ENCODE peak calls at places on chromosomes 16 and 17, in five cellular contexts. One of them, this sample, is unnamed.

GRCh38 chr17:70168979-70169706 is at the start of gene KCNJ2:
- DNase-seq in HCT116: no peak
- DNase-seq in HepG2: peak; percentile 3
- DNase-seq in K562: peak; percentile 84
- DNase-seq in GM12878: no peak
- DNase-seq in this sample: peak; percentile 88

GRCh38 chr16:52114414-52114813 is 432.5 kb downstream of the TOX3 start:
- DNase-seq in HCT116: no peak
- DNase-seq in HepG2: no peak
- DNase-seq in K562: no peak
- DNase-seq in GM12878: no peak
- DNase-seq in this sample: no peak

GRCh38 chr17:60769327-60769726 is 91.7 kb downstream of the BCAS3 start:
- DNase-seq in HCT116: no peak
- DNase-seq in HepG2: peak; percentile 39
- DNase-seq in K562: no peak
- DNase-seq in GM12878: no peak
- DNase-seq in this sample: no peak

GRCh38 chr17:34798581-34798980 is 162.7 kb downstream of the CCT6B start:
- DNase-seq in HCT116: no peak
- DNase-seq in HepG2: no peak
- DNase-seq in K562: no peak
- DNase-seq in GM12878: no peak
- DNase-seq in this sample: peak; percentile 70

GRCh38 chr16:68539704-68540370 is 746 bp downstream of the ZFP90 start:
- DNase-seq in HCT116: no peak
- DNase-seq in HepG2: no peak
- DNase-seq in K562: no peak
- DNase-seq in GM12878: no peak
- DNase-seq in this sample: no peak

GRCh38 chr16:29779474-29779873 is 1.4 kb downstream of the ZG16 start:
- DNase-seq in HCT116: no peak
- DNase-seq in HepG2: peak; percentile 81
- DNase-seq in K562: no peak
- DNase-seq in GM12878: no peak
- DNase-seq in this sample: no peak

GRCh38 chr16:57042157-57043111 is 49.9 kb upstream of the CPNE2 start:
- DNase-seq in HCT116: no peak
- DNase-seq in HepG2: no peak
- DNase-seq in K562: no peak
- DNase-seq in GM12878: peak; percentile 88
- DNase-seq in this sample: no peak

GRCh38 chr17:16419074-16419928 is 3.9 kb downstream of the TRPV2 start:
- DNase-seq in HCT116: no peak
- DNase-seq in HepG2: peak; percentile 54
- DNase-seq in K562: peak; percentile 59
- DNase-seq in GM12878: peak; percentile 59
- DNase-seq in this sample: no peak

GRCh38 chr17:78745407-78746088 is 36.5 kb downstream of the CYTH1 start:
- DNase-seq in HCT116: no peak
- DNase-seq in HepG2: peak; percentile 52
- DNase-seq in K562: no peak
- DNase-seq in GM12878: no peak
- DNase-seq in this sample: no peak

GRCh38 chr17:59627269-59627668 is 7.6 kb downstream of the CLTC start:
- DNase-seq in HCT116: no peak
- DNase-seq in HepG2: no peak
- DNase-seq in K562: no peak
- DNase-seq in GM12878: no peak
- DNase-seq in this sample: no peak

GRCh38 chr16:70706948-70707465 is 21.2 kb upstream of the MTSS2 start:
- DNase-seq in HCT116: no peak
- DNase-seq in HepG2: no peak
- DNase-seq in K562: no peak
- DNase-seq in GM12878: no peak
- DNase-seq in this sample: no peak

GRCh38 chr17:82823004-82823403 is 16.8 kb downstream of the ZNF750 start:
- DNase-seq in HCT116: no peak
- DNase-seq in HepG2: peak; percentile 15
- DNase-seq in K562: peak; percentile 48
- DNase-seq in GM12878: no peak
- DNase-seq in this sample: no peak

GRCh38 chr17:62017496-62017895 is 47.6 kb downstream of the MED13 start:
- DNase-seq in HCT116: no peak
- DNase-seq in HepG2: no peak
- DNase-seq in K562: no peak
- DNase-seq in GM12878: no peak
- DNase-seq in this sample: no peak

GRCh38 chr16:80300876-80301275 is 239.9 kb upstream of the DYNLRB2 start:
- DNase-seq in HCT116: no peak
- DNase-seq in HepG2: peak; percentile 54
- DNase-seq in K562: no peak
- DNase-seq in GM12878: no peak
- DNase-seq in this sample: no peak

GRCh38 chr17:30000755-30001257 is 59.4 kb downstream of the EFCAB5 start:
- DNase-seq in HCT116: no peak
- DNase-seq in HepG2: no peak
- DNase-seq in K562: no peak
- DNase-seq in GM12878: no peak
- DNase-seq in this sample: no peak

GRCh38 chr17:80116276-80116922 is 15.0 kb downstream of the GAA start:
- DNase-seq in HCT116: no peak
- DNase-seq in HepG2: no peak
- DNase-seq in K562: no peak
- DNase-seq in GM12878: no peak
- DNase-seq in this sample: no peak

GRCh38 chr17:80260791-80261158 is at the start of gene RNF213:
- DNase-seq in HCT116: no peak
- DNase-seq in HepG2: no peak
- DNase-seq in K562: peak; percentile 95
- DNase-seq in GM12878: no peak
- DNase-seq in this sample: no peak

GRCh38 chr17:15233022-15233805 is 31.9 kb downstream of the PMP22 start:
- DNase-seq in HCT116: no peak
- DNase-seq in HepG2: peak; percentile 60
- DNase-seq in K562: peak; percentile 32
- DNase-seq in GM12878: no peak
- DNase-seq in this sample: no peak

GRCh38 chr16:5615868-5616642 is 518.5 kb upstream of the EEF2KMT start:
- DNase-seq in HCT116: peak; percentile 24
- DNase-seq in HepG2: peak; percentile 35
- DNase-seq in K562: peak; percentile 89
- DNase-seq in GM12878: no peak
- DNase-seq in this sample: peak; percentile 88

GRCh38 chr17:41976142-41976768 is 9.7 kb downstream of the CNP start:
- DNase-seq in HCT116: no peak
- DNase-seq in HepG2: no peak
- DNase-seq in K562: no peak
- DNase-seq in GM12878: no peak
- DNase-seq in this sample: no peak

GRCh38 chr17:29710891-29711418 is 88.2 kb upstream of the CORO6 start:
- DNase-seq in HCT116: no peak
- DNase-seq in HepG2: peak; percentile 35
- DNase-seq in K562: peak; percentile 63
- DNase-seq in GM12878: no peak
- DNase-seq in this sample: no peak

GRCh38 chr17:45848868-45849535 is 4.3 kb downstream of the SPPL2C start:
- DNase-seq in HCT116: no peak
- DNase-seq in HepG2: no peak
- DNase-seq in K562: no peak
- DNase-seq in GM12878: no peak
- DNase-seq in this sample: no peak

GRCh38 chr17:75044716-75045115 is 2.1 kb downstream of the ATP5PD start:
- DNase-seq in HCT116: no peak
- DNase-seq in HepG2: no peak
- DNase-seq in K562: no peak
- DNase-seq in GM12878: no peak
- DNase-seq in this sample: no peak

GRCh38 chr16:22397459-22397858 is 23.0 kb upstream of the CDR2 start:
- DNase-seq in HCT116: no peak
- DNase-seq in HepG2: no peak
- DNase-seq in K562: no peak
- DNase-seq in GM12878: no peak
- DNase-seq in this sample: no peak

GRCh38 chr17:65589321-65589720 is 27.9 kb upstream of the AXIN2 start:
- DNase-seq in HCT116: no peak
- DNase-seq in HepG2: no peak
- DNase-seq in K562: no peak
- DNase-seq in GM12878: no peak
- DNase-seq in this sample: no peak

GRCh38 chr16:89453662-89454321 is 36.6 kb downstream of the ANKRD11 start:
- DNase-seq in HCT116: no peak
- DNase-seq in HepG2: no peak
- DNase-seq in K562: peak; percentile 40
- DNase-seq in GM12878: no peak
- DNase-seq in this sample: no peak

GRCh38 chr17:76383645-76384221 is 676 bp upstream of the SPHK1 start:
- DNase-seq in HCT116: no peak
- DNase-seq in HepG2: peak; percentile 63
- DNase-seq in K562: peak; percentile 60
- DNase-seq in GM12878: no peak
- DNase-seq in this sample: peak; percentile 78

GRCh38 chr17:81917565-81918332 is at the start of gene SIRT7:
- DNase-seq in HCT116: peak; percentile 39
- DNase-seq in HepG2: peak; percentile 72
- DNase-seq in K562: peak; percentile 89
- DNase-seq in GM12878: peak; percentile 45
- DNase-seq in this sample: peak; percentile 83

GRCh38 chr17:41504126-41504977 is 1.1 kb downstream of the KRT13 start:
- DNase-seq in HCT116: no peak
- DNase-seq in HepG2: no peak
- DNase-seq in K562: no peak
- DNase-seq in GM12878: no peak
- DNase-seq in this sample: no peak

GRCh38 chr17:67467500-67468481 is 90.7 kb downstream of the PITPNC1 start:
- DNase-seq in HCT116: no peak
- DNase-seq in HepG2: no peak
- DNase-seq in K562: no peak
- DNase-seq in GM12878: no peak
- DNase-seq in this sample: no peak

DNA sequence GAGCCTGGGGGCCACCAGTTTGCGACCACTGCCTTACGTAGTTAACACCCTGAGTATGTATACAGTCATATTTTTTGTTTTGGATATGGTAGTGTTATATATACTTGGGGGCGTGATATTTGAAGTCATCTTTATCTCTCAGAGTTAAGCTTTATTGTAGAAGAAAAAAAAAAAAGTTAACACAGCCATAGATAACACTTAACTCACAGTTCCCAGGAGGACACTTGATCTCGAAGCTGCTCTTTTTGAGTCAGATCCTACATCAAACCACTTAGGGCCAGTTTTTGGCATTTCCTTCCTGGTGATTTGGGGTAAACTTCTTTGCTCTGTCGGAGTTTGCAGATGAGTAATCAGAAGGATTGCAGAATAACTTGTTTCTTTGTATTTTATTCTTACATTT is 5.8 kb downstream of the ITPRIPL2 start:
- DNase-seq in HCT116: no peak
- DNase-seq in HepG2: no peak
- DNase-seq in K562: no peak
- DNase-seq in GM12878: no peak
- DNase-seq in this sample: no peak
- TF ChIP-seq SRF in HCT116: no peak
- TF ChIP-seq SRF in HepG2: no peak
- TF ChIP-seq SRF in K562: no peak
- TF ChIP-seq SRF in GM12878: no peak
- TF ChIP-seq SRF in this sample: no peak

GRCh38 chr16:88297178-88297720 is 85.5 kb upstream of the ZNF469 start:
- DNase-seq in HCT116: no peak
- DNase-seq in HepG2: no peak
- DNase-seq in K562: no peak
- DNase-seq in GM12878: no peak
- DNase-seq in this sample: no peak

GRCh38 chr16:88299751-88300462 is 82.9 kb upstream of the ZNF469 start:
- DNase-seq in HCT116: no peak
- DNase-seq in HepG2: no peak
- DNase-seq in K562: no peak
- DNase-seq in GM12878: no peak
- DNase-seq in this sample: no peak

GRCh38 chr16:88298166-88298881 is 84.4 kb upstream of the ZNF469 start:
- DNase-seq in HCT116: no peak
- DNase-seq in HepG2: no peak
- DNase-seq in K562: no peak
- DNase-seq in GM12878: no peak
- DNase-seq in this sample: no peak

GRCh38 chr16:88300463-88300835 is 82.3 kb upstream of the ZNF469 start:
- DNase-seq in HCT116: no peak
- DNase-seq in HepG2: no peak
- DNase-seq in K562: no peak
- DNase-seq in GM12878: no peak
- DNase-seq in this sample: no peak

DNA sequence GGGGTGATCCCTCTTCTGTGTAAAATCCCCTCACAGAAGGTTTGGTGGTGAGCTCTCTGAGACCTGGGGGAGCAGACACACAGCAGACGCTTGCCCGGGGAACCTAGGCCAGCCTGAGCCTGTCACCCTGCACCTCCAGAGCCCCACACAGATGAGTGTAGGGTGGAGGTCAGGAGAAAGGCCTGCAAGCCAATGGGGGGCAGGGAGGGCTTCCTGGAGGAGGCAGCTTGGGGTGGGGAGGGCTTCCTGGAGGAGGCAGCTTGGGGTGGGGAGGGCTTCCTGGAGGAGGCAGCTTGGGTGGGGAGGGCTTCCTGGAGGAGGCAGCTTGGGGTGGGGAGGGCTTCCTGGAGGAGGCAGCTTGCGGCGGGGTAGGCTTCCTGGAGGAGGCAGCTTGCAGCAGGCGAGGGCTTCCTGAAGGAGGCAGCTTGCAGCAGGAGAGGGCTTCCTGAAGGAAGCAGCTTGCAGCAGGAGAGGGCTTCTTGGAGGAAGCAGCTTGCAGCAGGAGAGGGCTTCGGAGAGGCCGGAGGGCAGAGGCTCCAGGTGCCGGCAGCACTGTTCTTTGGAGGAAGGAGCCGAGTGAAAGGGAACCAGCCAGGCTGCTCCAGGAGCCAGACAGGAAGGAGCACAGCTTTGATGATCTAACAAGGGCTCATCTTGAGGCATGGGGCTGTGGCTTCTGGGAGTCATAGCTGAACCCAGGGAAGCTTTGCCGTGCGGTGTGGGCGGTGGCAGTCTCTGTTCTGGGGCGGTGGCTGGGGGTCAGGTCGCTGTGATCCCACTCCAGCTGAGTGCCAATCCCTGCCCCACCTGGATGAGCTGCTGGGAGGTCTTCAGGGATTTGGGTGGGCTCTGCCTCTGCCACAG is 83.6 kb upstream of the ZNF469 start:
- DNase-seq in HCT116: no peak
- DNase-seq in HepG2: no peak
- DNase-seq in K562: no peak
- DNase-seq in GM12878: no peak
- DNase-seq in this sample: no peak
- TF ChIP-seq SRF in HCT116: no peak
- TF ChIP-seq SRF in HepG2: no peak
- TF ChIP-seq SRF in K562: no peak
- TF ChIP-seq SRF in GM12878: no peak
- TF ChIP-seq SRF in this sample: no peak

GRCh38 chr17:2212328-2212981 is 91.1 kb downstream of the SMG6 start:
- DNase-seq in HCT116: no peak
- DNase-seq in HepG2: no peak
- DNase-seq in K562: no peak
- DNase-seq in GM12878: no peak
- DNase-seq in this sample: no peak
- TF ChIP-seq SRF in HCT116: no peak
- TF ChIP-seq SRF in HepG2: no peak
- TF ChIP-seq SRF in K562: no peak
- TF ChIP-seq SRF in GM12878: no peak
- TF ChIP-seq SRF in this sample: no peak

GRCh38 chr17:596763-597644 is 117.6 kb downstream of the VPS53 start:
- DNase-seq in HCT116: peak; percentile 75
- DNase-seq in HepG2: no peak
- DNase-seq in K562: no peak
- DNase-seq in GM12878: no peak
- DNase-seq in this sample: no peak
- TF ChIP-seq SRF in HCT116: no peak
- TF ChIP-seq SRF in HepG2: no peak
- TF ChIP-seq SRF in K562: no peak
- TF ChIP-seq SRF in GM12878: no peak
- TF ChIP-seq SRF in this sample: no peak